ENCODE peak calls at places on chromosomes 3 and 15, in nine cellular contexts. One of them, this sample, is unnamed.

GRCh38 chr3:185824467-185825378 is at the start of gene IGF2BP2:
- DNase-seq in GM23248: peak
- DNase-seq in AG09319: peak
- DNase-seq in fibroblast of mammary gland: peak
- DNase-seq in mesothelial cell of epicardium: peak
- DNase-seq in SW480: peak
- DNase-seq in astrocyte of the hippocampus: peak
- DNase-seq in activated naive CD4-positive, alpha-beta T cell treated with anti-CD3 and anti-CD28 coated beads for 36 hours: peak
- DNase-seq in mesenteric fat pad: no peak
- DNase-seq in this sample: peak

GRCh38 chr3:51311055-51311454 is 74.0 kb upstream of the MANF start:
- DNase-seq in GM23248: peak
- DNase-seq in AG09319: peak
- DNase-seq in fibroblast of mammary gland: peak
- DNase-seq in mesothelial cell of epicardium: no peak
- DNase-seq in SW480: peak
- DNase-seq in astrocyte of the hippocampus: peak
- DNase-seq in activated naive CD4-positive, alpha-beta T cell treated with anti-CD3 and anti-CD28 coated beads for 36 hours: no peak
- DNase-seq in mesenteric fat pad: no peak
- DNase-seq in this sample: no peak

GRCh38 chr3:99419111-99419510 is 219.3 kb upstream of the COL8A1 start:
- DNase-seq in GM23248: peak
- DNase-seq in AG09319: peak
- DNase-seq in fibroblast of mammary gland: peak
- DNase-seq in mesothelial cell of epicardium: no peak
- DNase-seq in SW480: no peak
- DNase-seq in astrocyte of the hippocampus: peak
- DNase-seq in activated naive CD4-positive, alpha-beta T cell treated with anti-CD3 and anti-CD28 coated beads for 36 hours: no peak
- DNase-seq in mesenteric fat pad: no peak
- DNase-seq in this sample: no peak

GRCh38 chr3:29168686-29169085 is 112.2 kb upstream of the RBMS3 start:
- DNase-seq in GM23248: no peak
- DNase-seq in AG09319: no peak
- DNase-seq in fibroblast of mammary gland: no peak
- DNase-seq in mesothelial cell of epicardium: no peak
- DNase-seq in SW480: no peak
- DNase-seq in astrocyte of the hippocampus: no peak
- DNase-seq in activated naive CD4-positive, alpha-beta T cell treated with anti-CD3 and anti-CD28 coated beads for 36 hours: no peak
- DNase-seq in mesenteric fat pad: no peak
- DNase-seq in this sample: no peak

GRCh38 chr15:80747317-80748053 is 31.7 kb upstream of the CEMIP start:
- DNase-seq in GM23248: no peak
- DNase-seq in AG09319: no peak
- DNase-seq in fibroblast of mammary gland: no peak
- DNase-seq in mesothelial cell of epicardium: no peak
- DNase-seq in SW480: no peak
- DNase-seq in astrocyte of the hippocampus: no peak
- DNase-seq in activated naive CD4-positive, alpha-beta T cell treated with anti-CD3 and anti-CD28 coated beads for 36 hours: no peak
- DNase-seq in mesenteric fat pad: no peak
- DNase-seq in this sample: no peak

GRCh38 chr3:197407053-197407452 is 108.6 kb upstream of the DLG1 start:
- DNase-seq in GM23248: no peak
- DNase-seq in AG09319: no peak
- DNase-seq in fibroblast of mammary gland: no peak
- DNase-seq in mesothelial cell of epicardium: peak
- DNase-seq in SW480: no peak
- DNase-seq in astrocyte of the hippocampus: no peak
- DNase-seq in activated naive CD4-positive, alpha-beta T cell treated with anti-CD3 and anti-CD28 coated beads for 36 hours: no peak
- DNase-seq in mesenteric fat pad: peak
- DNase-seq in this sample: no peak

GRCh38 chr3:111732248-111732879 is 126.7 kb upstream of the PHLDB2 start:
- DNase-seq in GM23248: no peak
- DNase-seq in AG09319: no peak
- DNase-seq in fibroblast of mammary gland: no peak
- DNase-seq in mesothelial cell of epicardium: no peak
- DNase-seq in SW480: no peak
- DNase-seq in astrocyte of the hippocampus: no peak
- DNase-seq in activated naive CD4-positive, alpha-beta T cell treated with anti-CD3 and anti-CD28 coated beads for 36 hours: no peak
- DNase-seq in mesenteric fat pad: no peak
- DNase-seq in this sample: no peak

GRCh38 chr15:56245871-56246814 is 2.5 kb upstream of the RFX7 start:
- DNase-seq in GM23248: peak
- DNase-seq in AG09319: peak
- DNase-seq in fibroblast of mammary gland: peak
- DNase-seq in mesothelial cell of epicardium: peak
- DNase-seq in SW480: peak
- DNase-seq in astrocyte of the hippocampus: peak
- DNase-seq in activated naive CD4-positive, alpha-beta T cell treated with anti-CD3 and anti-CD28 coated beads for 36 hours: peak
- DNase-seq in mesenteric fat pad: peak
- DNase-seq in this sample: peak

GRCh38 chr15:65095011-65095746 is 18.6 kb downstream of the KBTBD13 start:
- DNase-seq in GM23248: no peak
- DNase-seq in AG09319: no peak
- DNase-seq in fibroblast of mammary gland: no peak
- DNase-seq in mesothelial cell of epicardium: no peak
- DNase-seq in SW480: no peak
- DNase-seq in astrocyte of the hippocampus: no peak
- DNase-seq in activated naive CD4-positive, alpha-beta T cell treated with anti-CD3 and anti-CD28 coated beads for 36 hours: no peak
- DNase-seq in mesenteric fat pad: peak
- DNase-seq in this sample: no peak

GRCh38 chr3:55852326-55852725 is 365.2 kb upstream of the WNT5A start:
- DNase-seq in GM23248: no peak
- DNase-seq in AG09319: no peak
- DNase-seq in fibroblast of mammary gland: no peak
- DNase-seq in mesothelial cell of epicardium: no peak
- DNase-seq in SW480: no peak
- DNase-seq in astrocyte of the hippocampus: no peak
- DNase-seq in activated naive CD4-positive, alpha-beta T cell treated with anti-CD3 and anti-CD28 coated beads for 36 hours: no peak
- DNase-seq in mesenteric fat pad: no peak
- DNase-seq in this sample: no peak

GRCh38 chr3:194205675-194206133 is 69.8 kb downstream of the HES1 start:
- DNase-seq in GM23248: no peak
- DNase-seq in AG09319: no peak
- DNase-seq in fibroblast of mammary gland: no peak
- DNase-seq in mesothelial cell of epicardium: no peak
- DNase-seq in SW480: peak
- DNase-seq in astrocyte of the hippocampus: peak
- DNase-seq in activated naive CD4-positive, alpha-beta T cell treated with anti-CD3 and anti-CD28 coated beads for 36 hours: peak
- DNase-seq in mesenteric fat pad: no peak
- DNase-seq in this sample: peak

GRCh38 chr15:42158941-42159340 is 2.5 kb upstream of the PLA2G4F start:
- DNase-seq in GM23248: no peak
- DNase-seq in AG09319: no peak
- DNase-seq in fibroblast of mammary gland: no peak
- DNase-seq in mesothelial cell of epicardium: no peak
- DNase-seq in SW480: no peak
- DNase-seq in astrocyte of the hippocampus: no peak
- DNase-seq in activated naive CD4-positive, alpha-beta T cell treated with anti-CD3 and anti-CD28 coated beads for 36 hours: no peak
- DNase-seq in mesenteric fat pad: peak
- DNase-seq in this sample: no peak

GRCh38 chr3:183229177-183229576 is 23.9 kb upstream of the B3GNT5 start:
- DNase-seq in GM23248: no peak
- DNase-seq in AG09319: no peak
- DNase-seq in fibroblast of mammary gland: no peak
- DNase-seq in mesothelial cell of epicardium: no peak
- DNase-seq in SW480: no peak
- DNase-seq in astrocyte of the hippocampus: no peak
- DNase-seq in activated naive CD4-positive, alpha-beta T cell treated with anti-CD3 and anti-CD28 coated beads for 36 hours: no peak
- DNase-seq in mesenteric fat pad: no peak
- DNase-seq in this sample: no peak

GRCh38 chr3:114318295-114318694 is 24.5 kb downstream of the TIGIT start:
- DNase-seq in GM23248: no peak
- DNase-seq in AG09319: no peak
- DNase-seq in fibroblast of mammary gland: no peak
- DNase-seq in mesothelial cell of epicardium: no peak
- DNase-seq in SW480: no peak
- DNase-seq in astrocyte of the hippocampus: no peak
- DNase-seq in activated naive CD4-positive, alpha-beta T cell treated with anti-CD3 and anti-CD28 coated beads for 36 hours: no peak
- DNase-seq in mesenteric fat pad: no peak
- DNase-seq in this sample: no peak

GRCh38 chr15:90638241-90638691 is 78.9 kb upstream of the BLM start:
- DNase-seq in GM23248: no peak
- DNase-seq in AG09319: no peak
- DNase-seq in fibroblast of mammary gland: no peak
- DNase-seq in mesothelial cell of epicardium: no peak
- DNase-seq in SW480: no peak
- DNase-seq in astrocyte of the hippocampus: no peak
- DNase-seq in activated naive CD4-positive, alpha-beta T cell treated with anti-CD3 and anti-CD28 coated beads for 36 hours: no peak
- DNase-seq in mesenteric fat pad: peak
- DNase-seq in this sample: no peak

GRCh38 chr3:95725770-95726169 is 1088.6 kb upstream of the EPHA6 start:
- DNase-seq in GM23248: no peak
- DNase-seq in AG09319: no peak
- DNase-seq in fibroblast of mammary gland: no peak
- DNase-seq in mesothelial cell of epicardium: no peak
- DNase-seq in SW480: no peak
- DNase-seq in astrocyte of the hippocampus: no peak
- DNase-seq in activated naive CD4-positive, alpha-beta T cell treated with anti-CD3 and anti-CD28 coated beads for 36 hours: no peak
- DNase-seq in mesenteric fat pad: no peak
- DNase-seq in this sample: no peak

GRCh38 chr15:70284438-70285214 is 186.9 kb upstream of the TLE3 start:
- DNase-seq in GM23248: no peak
- DNase-seq in AG09319: no peak
- DNase-seq in fibroblast of mammary gland: no peak
- DNase-seq in mesothelial cell of epicardium: no peak
- DNase-seq in SW480: no peak
- DNase-seq in astrocyte of the hippocampus: peak
- DNase-seq in activated naive CD4-positive, alpha-beta T cell treated with anti-CD3 and anti-CD28 coated beads for 36 hours: no peak
- DNase-seq in mesenteric fat pad: peak
- DNase-seq in this sample: no peak

GRCh38 chr15:44099671-44100070 is 95.4 kb downstream of the FRMD5 start:
- DNase-seq in GM23248: peak
- DNase-seq in AG09319: peak
- DNase-seq in fibroblast of mammary gland: peak
- DNase-seq in mesothelial cell of epicardium: no peak
- DNase-seq in SW480: no peak
- DNase-seq in astrocyte of the hippocampus: no peak
- DNase-seq in activated naive CD4-positive, alpha-beta T cell treated with anti-CD3 and anti-CD28 coated beads for 36 hours: no peak
- DNase-seq in mesenteric fat pad: no peak
- DNase-seq in this sample: no peak

GRCh38 chr3:184160456-184160855 is 5.3 kb downstream of the DVL3 start:
- DNase-seq in GM23248: peak
- DNase-seq in AG09319: no peak
- DNase-seq in fibroblast of mammary gland: peak
- DNase-seq in mesothelial cell of epicardium: no peak
- DNase-seq in SW480: no peak
- DNase-seq in astrocyte of the hippocampus: peak
- DNase-seq in activated naive CD4-positive, alpha-beta T cell treated with anti-CD3 and anti-CD28 coated beads for 36 hours: no peak
- DNase-seq in mesenteric fat pad: no peak
- DNase-seq in this sample: no peak

GRCh38 chr3:46299608-46300460 is 54.1 kb upstream of the CCR2 start:
- DNase-seq in GM23248: no peak
- DNase-seq in AG09319: no peak
- DNase-seq in fibroblast of mammary gland: no peak
- DNase-seq in mesothelial cell of epicardium: no peak
- DNase-seq in SW480: peak
- DNase-seq in astrocyte of the hippocampus: no peak
- DNase-seq in activated naive CD4-positive, alpha-beta T cell treated with anti-CD3 and anti-CD28 coated beads for 36 hours: no peak
- DNase-seq in mesenteric fat pad: no peak
- DNase-seq in this sample: no peak

GRCh38 chr15:37133619-37134018 is 33.3 kb upstream of the MEIS2 start:
- DNase-seq in GM23248: peak
- DNase-seq in AG09319: no peak
- DNase-seq in fibroblast of mammary gland: peak
- DNase-seq in mesothelial cell of epicardium: no peak
- DNase-seq in SW480: no peak
- DNase-seq in astrocyte of the hippocampus: peak
- DNase-seq in activated naive CD4-positive, alpha-beta T cell treated with anti-CD3 and anti-CD28 coated beads for 36 hours: no peak
- DNase-seq in mesenteric fat pad: no peak
- DNase-seq in this sample: no peak

GRCh38 chr3:114809668-114810413 is 337.2 kb downstream of the ZBTB20 start:
- DNase-seq in GM23248: no peak
- DNase-seq in AG09319: no peak
- DNase-seq in fibroblast of mammary gland: peak
- DNase-seq in mesothelial cell of epicardium: no peak
- DNase-seq in SW480: no peak
- DNase-seq in astrocyte of the hippocampus: peak
- DNase-seq in activated naive CD4-positive, alpha-beta T cell treated with anti-CD3 and anti-CD28 coated beads for 36 hours: peak
- DNase-seq in mesenteric fat pad: no peak
- DNase-seq in this sample: no peak

GRCh38 chr15:48602358-48603122 is 43.0 kb downstream of the FBN1 start:
- DNase-seq in GM23248: peak
- DNase-seq in AG09319: no peak
- DNase-seq in fibroblast of mammary gland: peak
- DNase-seq in mesothelial cell of epicardium: no peak
- DNase-seq in SW480: no peak
- DNase-seq in astrocyte of the hippocampus: peak
- DNase-seq in activated naive CD4-positive, alpha-beta T cell treated with anti-CD3 and anti-CD28 coated beads for 36 hours: no peak
- DNase-seq in mesenteric fat pad: no peak
- DNase-seq in this sample: no peak

GRCh38 chr3:194631696-194632095 is 1.5 kb downstream of the TMEM44 start:
- DNase-seq in GM23248: no peak
- DNase-seq in AG09319: no peak
- DNase-seq in fibroblast of mammary gland: no peak
- DNase-seq in mesothelial cell of epicardium: no peak
- DNase-seq in SW480: no peak
- DNase-seq in astrocyte of the hippocampus: no peak
- DNase-seq in activated naive CD4-positive, alpha-beta T cell treated with anti-CD3 and anti-CD28 coated beads for 36 hours: no peak
- DNase-seq in mesenteric fat pad: peak
- DNase-seq in this sample: no peak

GRCh38 chr3:65019412-65020093 is 331.8 kb upstream of the ADAMTS9 start:
- DNase-seq in GM23248: no peak
- DNase-seq in AG09319: no peak
- DNase-seq in fibroblast of mammary gland: no peak
- DNase-seq in mesothelial cell of epicardium: no peak
- DNase-seq in SW480: no peak
- DNase-seq in astrocyte of the hippocampus: no peak
- DNase-seq in activated naive CD4-positive, alpha-beta T cell treated with anti-CD3 and anti-CD28 coated beads for 36 hours: no peak
- DNase-seq in mesenteric fat pad: no peak
- DNase-seq in this sample: no peak

GRCh38 chr15:42694398-42694797 is 42.5 kb downstream of the CDAN1 start:
- DNase-seq in GM23248: no peak
- DNase-seq in AG09319: no peak
- DNase-seq in fibroblast of mammary gland: no peak
- DNase-seq in mesothelial cell of epicardium: peak
- DNase-seq in SW480: no peak
- DNase-seq in astrocyte of the hippocampus: no peak
- DNase-seq in activated naive CD4-positive, alpha-beta T cell treated with anti-CD3 and anti-CD28 coated beads for 36 hours: no peak
- DNase-seq in mesenteric fat pad: no peak
- DNase-seq in this sample: no peak

GRCh38 chr3:127443581-127444375 is 146.8 kb downstream of the TPRA1 start:
- DNase-seq in GM23248: no peak
- DNase-seq in AG09319: no peak
- DNase-seq in fibroblast of mammary gland: no peak
- DNase-seq in mesothelial cell of epicardium: peak
- DNase-seq in SW480: no peak
- DNase-seq in astrocyte of the hippocampus: no peak
- DNase-seq in activated naive CD4-positive, alpha-beta T cell treated with anti-CD3 and anti-CD28 coated beads for 36 hours: no peak
- DNase-seq in mesenteric fat pad: peak
- DNase-seq in this sample: no peak

GRCh38 chr3:187112934-187113793 is 26.1 kb downstream of the RPL39L start:
- DNase-seq in GM23248: peak
- DNase-seq in AG09319: peak
- DNase-seq in fibroblast of mammary gland: peak
- DNase-seq in mesothelial cell of epicardium: no peak
- DNase-seq in SW480: peak
- DNase-seq in astrocyte of the hippocampus: peak
- DNase-seq in activated naive CD4-positive, alpha-beta T cell treated with anti-CD3 and anti-CD28 coated beads for 36 hours: no peak
- DNase-seq in mesenteric fat pad: no peak
- DNase-seq in this sample: no peak